ENCODE peak calls at places on chromosomes 6 and 20, in five cellular contexts. U, K, B, N and G are unnamed samples.

GRCh38 chr6:41355952-41356351 is 20.5 kb downstream of the NCR2 start:
- DNase-seq in U (no peak), K (no peak), B (no peak), N (no peak), G (no peak)

GRCh38 chr20:34350095-34350494 is 13.0 kb upstream of the ITCH start:
- DNase-seq in U (no peak), K (no peak), B (no peak), N (no peak), G (no peak)

GRCh38 chr20:2840967-2841531 is 504 bp downstream of the VPS16 start:
- DNase-seq in U (peak; percentile 81), K (peak; percentile 27), B (peak; percentile 91), N (peak; percentile 82), G (peak; percentile 52)

GRCh38 chr6:113694278-113695077 is 162.7 kb upstream of the MARCKS start:
- DNase-seq in U (no peak), K (no peak), B (no peak), N (no peak), G (no peak)

GRCh38 chr20:52805128-52805527 is 167.0 kb upstream of the TSHZ2 start:
- DNase-seq in U (no peak), K (no peak), B (no peak), N (no peak), G (no peak)

GRCh38 chr6:26543953-26544352 is 5.8 kb downstream of the HMGN4 start:
- DNase-seq in U (no peak), K (no peak), B (no peak), N (no peak), G (no peak)

GRCh38 chr6:52317841-52318581 is 33.5 kb upstream of the MCM3 start:
- DNase-seq in U (no peak), K (peak; percentile 16), B (no peak), N (no peak), G (no peak)

GRCh38 chr6:36666726-36667591 is 11.6 kb upstream of the CDKN1A start:
- DNase-seq in U (peak; percentile 88), K (peak; percentile 72), B (peak; percentile 81), N (peak; percentile 88), G (no peak)

GRCh38 chr6:105991561-105992314 is 94.4 kb upstream of the PRDM1 start:
- DNase-seq in U (peak; percentile 79), K (peak; percentile 8), B (no peak), N (no peak), G (no peak)

GRCh38 chr6:159438106-159438505 is 254.9 kb downstream of the SOD2 start:
- DNase-seq in U (no peak), K (no peak), B (no peak), N (no peak), G (no peak)

GRCh38 chr20:50456452-50457324 is 53.5 kb upstream of the PTPN1 start:
- DNase-seq in U (no peak), K (no peak), B (no peak), N (no peak), G (no peak)
- TF ChIP-seq CTCF in U (peak; percentile 65), K (peak; percentile 27), B (no peak), N (no peak), G (no peak)

GRCh38 chr6:15510536-15511247 is 152.1 kb downstream of the DTNBP1 start:
- DNase-seq in U (no peak), K (no peak), B (no peak), N (peak; percentile 60), G (no peak)

GRCh38 chr6:15513131-15513771 is 149.6 kb downstream of the DTNBP1 start:
- DNase-seq in U (no peak), K (no peak), B (no peak), N (no peak), G (no peak)

GRCh38 chr6:15511248-15512125 is 151.3 kb downstream of the DTNBP1 start:
- DNase-seq in U (no peak), K (no peak), B (no peak), N (peak; percentile 82), G (no peak)

GRCh38 chr6:15513801-15514711 is 148.8 kb downstream of the DTNBP1 start:
- DNase-seq in U (no peak), K (no peak), B (no peak), N (no peak), G (no peak)

GRCh38 chr6:15512126-15512525 is 150.7 kb downstream of the DTNBP1 start:
- DNase-seq in U (no peak), K (peak; percentile 60), B (no peak), N (no peak), G (no peak)
- TF ChIP-seq CTCF in U (peak; percentile 45), K (peak; percentile 56), B (no peak), N (peak; percentile 40), G (no peak)

GRCh38 chr20:50130995-50131394 is 18.0 kb upstream of the UBE2V1 start:
- DNase-seq in U (no peak), K (no peak), B (no peak), N (no peak), G (no peak)

GRCh38 chr20:50133041-50133440 is 20.1 kb upstream of the UBE2V1 start:
- DNase-seq in U (no peak), K (no peak), B (no peak), N (peak; percentile 57), G (no peak)

GRCh38 chr20:50136822-50137599 is 16.5 kb downstream of the PEDS1 start:
- DNase-seq in U (no peak), K (no peak), B (no peak), N (no peak), G (no peak)

GRCh38 chr20:50130346-50130703 is 17.4 kb upstream of the UBE2V1 start:
- DNase-seq in U (no peak), K (no peak), B (no peak), N (no peak), G (no peak)

GRCh38 chr20:50133474-50134217 is 19.9 kb downstream of the PEDS1 start:
- DNase-seq in U (no peak), K (no peak), B (no peak), N (peak; percentile 76), G (no peak)
- TF ChIP-seq CTCF in U (peak; percentile 57), K (peak; percentile 40), B (no peak), N (peak; percentile 23), G (no peak)

GRCh38 chr6:151690303-151690702 is 117.2 kb upstream of the ESR1 start:
- DNase-seq in U (no peak), K (no peak), B (no peak), N (no peak), G (no peak)
- TF ChIP-seq CTCF in U (no peak), K (no peak), B (no peak), N (no peak), G (no peak)

DNA sequence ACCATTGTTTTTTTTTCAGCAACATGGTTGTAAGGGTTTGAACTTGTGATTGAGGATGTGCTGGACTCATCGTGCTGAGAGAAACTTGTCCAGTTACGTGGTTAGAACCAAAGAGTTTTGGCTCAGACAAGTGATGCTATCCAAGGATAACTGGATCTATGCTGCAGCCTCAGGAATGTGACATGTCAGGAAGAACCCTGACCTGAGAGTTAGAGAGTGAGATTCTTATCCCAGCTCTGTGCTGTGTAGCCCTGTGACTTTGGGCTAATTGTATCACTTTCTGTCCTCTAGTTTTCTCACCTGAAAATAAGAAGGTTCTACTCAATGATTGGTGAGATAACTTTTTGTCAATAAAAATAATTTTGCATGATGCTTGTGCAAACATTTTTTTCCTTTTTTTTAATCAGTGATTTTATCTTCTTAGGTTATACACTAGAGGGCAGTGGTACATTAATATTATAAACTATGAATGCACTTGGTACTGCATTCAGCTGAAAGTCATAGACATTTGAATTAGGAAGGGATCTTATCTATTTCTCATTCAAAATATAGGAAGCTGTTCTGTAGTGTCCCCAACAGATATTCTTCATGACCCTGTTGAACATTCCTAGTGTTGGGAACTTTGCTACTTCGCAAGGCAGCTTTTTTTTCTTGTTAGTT is 141.1 kb downstream of the RNF144B start:
- DNase-seq in U (no peak), K (no peak), B (no peak), N (no peak), G (no peak)
- TF ChIP-seq CTCF in U (peak; percentile 61), K (peak; percentile 3), B (no peak), N (peak; percentile 32), G (no peak)

GRCh38 chr20:9415426-9415825 is 99.0 kb upstream of the LAMP5 start:
- DNase-seq in U (no peak), K (no peak), B (no peak), N (no peak), G (no peak)
- TF ChIP-seq CTCF in U (no peak), K (no peak), B (no peak), N (no peak), G (no peak)

GRCh38 chr6:112366695-112367546 is 19.8 kb downstream of the RFPL4B start:
- DNase-seq in U (no peak), K (no peak), B (no peak), N (no peak), G (no peak)

GRCh38 chr6:112370946-112371345 is 23.8 kb downstream of the RFPL4B start:
- DNase-seq in U (no peak), K (no peak), B (no peak), N (no peak), G (no peak)

GRCh38 chr6:112367655-112368054 is 20.5 kb downstream of the RFPL4B start:
- DNase-seq in U (no peak), K (no peak), B (no peak), N (no peak), G (no peak)

GRCh38 chr6:112372213-112372806 is 25.2 kb downstream of the RFPL4B start:
- DNase-seq in U (no peak), K (no peak), B (no peak), N (no peak), G (no peak)
- TF ChIP-seq CTCF in U (peak; percentile 62), K (peak; percentile 57), B (peak; percentile 29), N (peak; percentile 31), G (no peak)